ENCODE peak calls at places on chromosome X, in six cellular contexts. P is H9, V is IMR-90, F is neuronal stem cell, Q is mesenchymal stem cell, M is H1. O is an unnamed sample.

GRCh38 chrX:9227276-9227675 is 193.3 kb upstream of the FAM9B start:
- DNase-seq in P (no peak), V (peak; percentile 5), F (no peak), Q (no peak), M (no peak), O (no peak)

GRCh38 chrX:13076176-13076956 is 31.9 kb upstream of the FAM9C start:
- DNase-seq in P (no peak), V (peak; percentile 51), F (no peak), Q (peak; percentile 29), M (no peak), O (no peak)

GRCh38 chrX:47047989-47048388 is 30.3 kb upstream of the RGN start:
- DNase-seq in P (no peak), V (peak; percentile 35), F (no peak), Q (peak; percentile 0), M (no peak), O (no peak)

GRCh38 chrX:121987163-121987562 is 939.8 kb downstream of the GLUD2 start:
- DNase-seq in P (no peak), V (no peak), F (no peak), Q (no peak), M (no peak), O (no peak)

GRCh38 chrX:70132244-70132643 is 1.0 kb upstream of the IGBP1 start:
- DNase-seq in P (no peak), V (no peak), F (no peak), Q (no peak), M (no peak), O (no peak)

GRCh38 chrX:1248381-1249061 is 20.1 kb upstream of the CSF2RA start:
- DNase-seq in P (peak; percentile 92), V (no peak), F (peak; percentile 88), Q (peak; percentile 40), M (no peak), O (peak; percentile 54)

GRCh38 chrX:139560221-139560620 is 29.7 kb downstream of the F9 start:
- DNase-seq in P (no peak), V (peak; percentile 0), F (no peak), Q (no peak), M (no peak), O (no peak)

GRCh38 chrX:30151964-30152363 is 63.4 kb upstream of the MAGEB2 start:
- DNase-seq in P (no peak), V (no peak), F (no peak), Q (no peak), M (no peak), O (no peak)

GRCh38 chrX:108001218-108001814 is 19.1 kb upstream of the TEX13B start:
- DNase-seq in P (no peak), V (peak; percentile 36), F (no peak), Q (peak; percentile 45), M (no peak), O (no peak)

GRCh38 chrX:40151211-40152172 is 53.7 kb upstream of the BCOR start:
- DNase-seq in P (peak; percentile 50), V (no peak), F (no peak), Q (peak; percentile 69), M (no peak), O (no peak)
- H3K4ac ChIP-seq in P (no peak overlapping the region), V (no peak overlapping the region), F (no peak overlapping the region), Q (peak overlapping the region; percentile 49), M (peak overlapping the region; percentile 38), O (no peak overlapping the region)

GRCh38 chrX:154020500-154021115 is 906 bp upstream of the IRAK1 start:
- DNase-seq in P (no peak), V (no peak), F (no peak), Q (peak; percentile 13), M (no peak), O (no peak)

GRCh38 chrX:154019061-154019621 is 561 bp downstream of the IRAK1 start:
- DNase-seq in P (no peak), V (no peak), F (no peak), Q (peak; percentile 18), M (no peak), O (no peak)

GRCh38 chrX:154017766-154018517 is 1.8 kb downstream of the IRAK1 start:
- DNase-seq in P (no peak), V (no peak), F (no peak), Q (no peak), M (no peak), O (no peak)

GRCh38 chrX:154019633-154020499 is at the start of gene IRAK1:
- DNase-seq in P (no peak), V (peak; percentile 52), F (peak; percentile 27), Q (peak; percentile 66), M (no peak), O (peak; percentile 32)

DNA sequence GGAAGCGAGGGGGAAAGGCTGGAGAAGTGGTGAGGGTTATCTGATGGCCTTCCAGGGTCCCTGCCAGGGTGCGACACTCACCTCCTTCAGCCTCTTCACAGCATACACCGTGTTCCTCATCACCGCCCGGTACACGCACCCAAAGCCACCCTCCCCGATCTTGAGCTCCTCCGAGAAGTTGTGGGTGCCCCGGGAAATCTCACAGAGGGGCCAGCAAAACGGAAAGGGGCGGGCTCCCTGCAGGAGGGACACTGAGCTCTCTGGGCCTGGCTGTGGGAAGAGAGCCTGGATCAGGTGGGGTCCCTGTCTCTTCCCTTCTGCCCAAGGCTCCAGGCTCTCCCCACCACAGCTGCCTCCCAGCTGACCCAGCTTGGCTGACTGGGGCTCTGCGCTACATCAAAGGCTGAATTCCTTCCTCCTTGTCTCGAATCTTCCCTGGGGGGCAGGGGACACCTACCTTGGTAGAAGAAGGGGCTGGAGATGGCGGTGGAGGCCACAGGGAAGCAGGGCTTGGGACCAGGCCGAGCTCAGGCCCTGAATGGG is 1.1 kb downstream of the IRAK1 start:
- DNase-seq in P (no peak), V (no peak), F (no peak), Q (no peak), M (no peak), O (no peak)
- H2AK5ac ChIP-seq in P (no peak overlapping the region), V (peak overlapping the region; percentile 89), F (no peak overlapping the region), Q (no peak overlapping the region), M (no peak overlapping the region), O (peak overlapping the region; percentile 18)

GRCh38 chrX:149939271-149940014 is 1.2 kb upstream of the EOLA2 start:
- DNase-seq in P (peak; percentile 90), V (peak; percentile 87), F (peak; percentile 83), Q (peak; percentile 91), M (peak; percentile 63), O (peak; percentile 80)
- H2AFZ ChIP-seq in P (no peak overlapping the region), V (peak overlapping the region; percentile 89), F (peak overlapping the region; percentile 87), Q (no peak overlapping the region), M (no peak overlapping the region), O (no peak overlapping the region)

GRCh38 chrX:37846934-37847732 is at the start of gene DYNLT3:
- DNase-seq in P (peak; percentile 87), V (peak; percentile 52), F (peak; percentile 31), Q (peak; percentile 77), M (peak; percentile 44), O (peak; percentile 77)
- H3K4ac ChIP-seq in P (no peak within 1 kb of the TSS), V (peak within 1 kb of the TSS; percentile 82), F (no peak within 1 kb of the TSS), Q (no peak within 1 kb of the TSS), M (no peak within 1 kb of the TSS), O (peak within 1 kb of the TSS; percentile 69)

GRCh38 chrX:20118065-20118824 is 1.5 kb upstream of the MAP7D2 start:
- DNase-seq in P (no peak), V (no peak), F (no peak), Q (no peak), M (no peak), O (no peak)

GRCh38 chrX:20112022-20112421 is 4.7 kb downstream of the MAP7D2 start:
- DNase-seq in P (no peak), V (no peak), F (no peak), Q (no peak), M (no peak), O (peak; percentile 83)

GRCh38 chrX:20116575-20117240 is at the start of gene MAP7D2:
- DNase-seq in P (peak; percentile 31), V (no peak), F (no peak), Q (no peak), M (no peak), O (no peak)

GRCh38 chrX:20116087-20116574 is 576 bp downstream of the MAP7D2 start:
- DNase-seq in P (peak; percentile 33), V (no peak), F (no peak), Q (no peak), M (no peak), O (no peak)
- H2AK5ac ChIP-seq in P (no peak overlapping the region), V (no peak overlapping the region), F (no peak overlapping the region), Q (no peak overlapping the region), M (no peak overlapping the region), O (no peak overlapping the region)

GRCh38 chrX:152895724-152896420 is 2.0 kb upstream of the ZNF185 start:
- DNase-seq in P (no peak), V (no peak), F (no peak), Q (no peak), M (no peak), O (no peak)

GRCh38 chrX:152899111-152899873 is 1.4 kb downstream of the ZNF185 start:
- DNase-seq in P (no peak), V (no peak), F (no peak), Q (no peak), M (no peak), O (no peak)

GRCh38 chrX:152898442-152898841 is 575 bp downstream of the ZNF185 start:
- DNase-seq in P (no peak), V (no peak), F (no peak), Q (no peak), M (no peak), O (no peak)

GRCh38 chrX:152896450-152896849 is 1.4 kb upstream of the ZNF185 start:
- DNase-seq in P (no peak), V (no peak), F (no peak), Q (no peak), M (no peak), O (no peak)

GRCh38 chrX:152897216-152898144 is at the start of gene ZNF185:
- DNase-seq in P (peak; percentile 90), V (no peak), F (peak; percentile 42), Q (no peak), M (no peak), O (peak; percentile 52)
- H2AFZ ChIP-seq in P (no peak within 1 kb of the TSS), V (peak within 1 kb of the TSS; percentile 87), F (no peak within 1 kb of the TSS), Q (no peak within 1 kb of the TSS), M (no peak within 1 kb of the TSS), O (peak within 1 kb of the TSS; percentile 78)

DNA sequence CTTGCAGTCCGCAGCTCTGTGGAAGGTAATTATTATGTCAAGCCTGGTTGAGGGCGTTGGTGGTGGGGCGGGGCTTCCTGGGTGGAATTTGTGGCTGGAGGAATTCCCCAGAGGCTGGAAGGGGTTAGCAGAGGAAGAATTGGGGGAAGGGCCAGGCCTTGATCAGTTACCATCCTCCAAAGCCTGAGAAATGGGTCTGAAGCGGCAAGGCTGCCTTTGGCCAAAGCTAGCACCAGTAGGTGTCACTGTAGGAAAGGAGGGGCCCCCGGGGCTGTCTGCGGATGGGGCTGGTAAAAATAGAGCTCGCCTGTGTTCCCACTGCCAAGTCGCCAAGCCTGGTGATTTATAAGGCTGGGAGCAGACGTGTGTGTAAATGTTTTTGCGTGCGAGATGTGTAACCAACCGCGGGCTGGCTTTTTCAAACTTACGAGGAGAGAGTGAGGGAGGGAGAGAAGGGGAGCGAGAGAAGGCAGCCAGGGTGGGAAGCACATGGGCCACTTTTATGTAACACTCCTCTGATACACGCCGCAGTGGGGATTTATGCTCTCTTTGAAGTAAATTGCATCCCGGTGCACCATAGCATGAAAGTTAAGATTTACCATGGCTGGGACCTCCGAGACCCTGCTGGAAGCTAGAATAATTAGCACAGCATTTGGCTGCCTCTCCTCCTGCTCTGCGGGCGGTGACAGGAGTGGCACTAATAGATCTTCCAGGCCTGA is 366.9 kb downstream of the BCOR start:
- DNase-seq in P (peak; percentile 92), V (peak; percentile 88), F (peak; percentile 21), Q (peak; percentile 94), M (peak; percentile 60), O (peak; percentile 43)
- H3K4ac ChIP-seq in P (no peak overlapping the region), V (no peak overlapping the region), F (no peak overlapping the region), Q (no peak overlapping the region), M (no peak overlapping the region), O (no peak overlapping the region)

O was measured in trophoblast cell.